ENCODE peak calls at places on chromosomes 11 and 22, in ten cellular contexts. M, L, D, C, I, K, O, N, S and T are unnamed samples.
A peak's percentile ranks its signal among the peaks of the same experiment; 100 is the strongest.

GRCh38 chr11:80899381-80899780 is 1458.6 kb upstream of the TENM4 start:
- DNase-seq in L (no peak), K (no peak), I (no peak), M (no peak), C (no peak), O (peak; percentile 21), S (peak; percentile 88), N (no peak), D (no peak), T (no peak)

GRCh38 chr22:48075604-48076400 is 1313.4 kb downstream of the TBC1D22A start:
- DNase-seq in M (no peak), L (no peak), N (no peak), K (no peak), O (no peak), I (no peak), S (no peak), C (no peak), D (peak; percentile 6), T (no peak)

GRCh38 chr11:65308281-65308891 is 6.3 kb upstream of the CDC42EP2 start:
- DNase-seq in L (peak; percentile 48), N (peak; percentile 42), S (peak; percentile 80), I (peak; percentile 55), K (no peak), D (no peak), O (no peak), C (no peak), M (no peak), T (peak; percentile 75)

GRCh38 chr11:27013741-27014415 is 20.0 kb downstream of the FIBIN start:
- DNase-seq in I (no peak), D (no peak), O (peak; percentile 84), M (no peak), L (no peak), S (peak; percentile 48), N (no peak), K (no peak), C (no peak), T (no peak)

GRCh38 chr22:50414476-50415248 is 60.2 kb downstream of the SBF1 start:
- DNase-seq in K (no peak), M (no peak), O (no peak), I (no peak), L (no peak), N (no peak), S (no peak), C (no peak), D (no peak), T (no peak)

GRCh38 chr22:43555561-43556515 is 144.0 kb downstream of the MPPED1 start:
- DNase-seq in L (no peak), O (no peak), K (no peak), N (no peak), M (no peak), I (no peak), C (no peak), D (no peak), S (no peak), T (no peak)

GRCh38 chr11:27420217-27420616 is 52.4 kb downstream of the LGR4 start:
- DNase-seq in S (no peak), O (no peak), D (no peak), I (no peak), C (no peak), L (no peak), M (no peak), K (no peak), N (no peak), T (no peak)

GRCh38 chr11:64656797-64657196 is 65.8 kb downstream of the SLC22A12 start:
- DNase-seq in D (no peak), I (no peak), N (no peak), M (no peak), O (no peak), S (no peak), C (no peak), K (no peak), L (no peak), T (no peak)

GRCh38 chr11:14537134-14537599 is 17.0 kb upstream of the PSMA1 start:
- DNase-seq in C (no peak), K (no peak), O (peak; percentile 7), D (no peak), N (peak; percentile 32), L (no peak), I (peak; percentile 76), S (peak; percentile 55), M (no peak), T (no peak)

GRCh38 chr22:48744283-48744641 is 1083.4 kb downstream of the BRD1 start:
- DNase-seq in L (no peak), I (no peak), K (no peak), O (no peak), M (no peak), C (peak; percentile 6), D (no peak), S (no peak), N (no peak), T (peak; percentile 7)

GRCh38 chr11:33691051-33691864 is 9.4 kb downstream of the C11orf91 start:
- DNase-seq in L (no peak), C (no peak), O (no peak), N (peak; percentile 11), D (no peak), K (no peak), M (no peak), I (peak; percentile 56), S (no peak), T (no peak)

GRCh38 chr11:120881591-120881990 is 142.3 kb upstream of the TBCEL start:
- DNase-seq in K (no peak), L (no peak), N (no peak), C (no peak), M (no peak), I (no peak), D (peak; percentile 10), O (peak; percentile 29), S (peak; percentile 8), T (no peak)

GRCh38 chr22:44392446-44392921 is 79.7 kb upstream of the SHISAL1 start:
- DNase-seq in C (peak; percentile 10), I (no peak), N (no peak), L (peak; percentile 2), O (peak; percentile 40), K (no peak), D (no peak), S (no peak), M (peak; percentile 62), T (peak; percentile 7)

GRCh38 chr11:59221438-59221837 is 8.7 kb upstream of the MPEG1 start:
- DNase-seq in O (peak; percentile 25), S (peak; percentile 79), D (no peak), L (no peak), C (no peak), K (no peak), M (no peak), N (no peak), I (no peak), T (no peak)

GRCh38 chr22:35037089-35037488 is 28.9 kb upstream of the ISX start:
- DNase-seq in I (no peak), N (no peak), D (no peak), K (no peak), L (no peak), S (no peak), C (no peak), M (no peak), O (no peak), T (no peak)
- TF ChIP-seq CTCF in I (no peak), N (no peak), D (no peak), K (peak; percentile 14), L (no peak), S (no peak), C (no peak), M (no peak), O (no peak), T (no peak)

GRCh38 chr11:111531687-111532364 is 8.7 kb upstream of the LAYN start:
- DNase-seq in C (no peak), S (peak; percentile 72), D (no peak), M (no peak), O (peak; percentile 94), L (no peak), I (no peak), K (no peak), N (no peak), T (peak; percentile 55)
- TF ChIP-seq CTCF in C (no peak), S (no peak), D (no peak), M (no peak), O (no peak), L (no peak), I (no peak), K (no peak), N (no peak), T (no peak)

GRCh38 chr11:44785856-44786606 is 59.3 kb downstream of the TSPAN18 start:
- DNase-seq in N (no peak), D (no peak), L (no peak), O (no peak), S (no peak), M (peak; percentile 41), C (no peak), K (no peak), I (no peak), T (no peak)
- TF ChIP-seq CTCF in N (no peak), D (no peak), L (peak; percentile 31), O (no peak), S (peak; percentile 24), M (no peak), C (no peak), K (peak; percentile 27), I (no peak), T (no peak)

GRCh38 chr11:93368022-93368421 is 37.5 kb downstream of the DEUP1 start:
- DNase-seq in D (no peak), M (no peak), O (no peak), N (no peak), I (no peak), S (no peak), C (no peak), K (no peak), L (no peak), T (no peak)
- TF ChIP-seq CTCF in D (no peak), M (no peak), O (no peak), N (no peak), I (no peak), S (no peak), C (no peak), K (no peak), L (no peak), T (no peak)

GRCh38 chr11:84719935-84720577 is 907.1 kb downstream of the DLG2 start:
- DNase-seq in N (peak; percentile 7), O (no peak), L (peak; percentile 13), I (peak; percentile 3), M (no peak), K (no peak), D (peak; percentile 11), C (no peak), S (no peak), T (no peak)

GRCh38 chr11:84714316-84714780 is 912.8 kb downstream of the DLG2 start:
- DNase-seq in I (peak; percentile 87), S (peak; percentile 5), O (peak; percentile 41), M (no peak), K (peak; percentile 1), D (no peak), N (peak; percentile 65), C (no peak), L (peak; percentile 29), T (no peak)
- TF ChIP-seq CTCF in I (peak; percentile 18), S (peak; percentile 33), O (peak; percentile 29), M (no peak), K (peak; percentile 59), D (no peak), N (peak; percentile 44), C (no peak), L (peak; percentile 55), T (peak; percentile 14)

DNA sequence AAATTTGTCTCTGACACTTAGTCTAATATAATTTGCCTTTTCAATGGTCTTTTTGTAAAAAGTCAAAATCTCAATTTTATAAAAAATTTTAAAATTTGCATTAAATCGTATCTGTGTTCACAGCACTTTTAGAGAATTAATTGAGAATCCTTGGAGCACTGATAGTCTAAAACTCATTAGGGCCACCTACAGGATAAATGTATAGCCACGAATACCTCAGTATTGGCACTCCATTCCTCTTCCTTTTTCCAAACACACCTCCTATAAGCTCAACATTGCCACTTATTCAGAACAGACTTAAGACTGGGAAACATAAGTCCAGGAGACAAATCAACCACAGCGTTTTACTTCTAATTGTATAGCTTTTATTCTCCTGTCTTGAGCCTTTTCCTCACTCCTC is 776.0 kb upstream of the ARHGAP42 start:
- DNase-seq in N (no peak), L (no peak), D (no peak), K (no peak), C (no peak), M (no peak), O (no peak), I (no peak), S (no peak), T (no peak)
- TF ChIP-seq CTCF in N (no peak), L (no peak), D (no peak), K (no peak), C (no peak), M (no peak), O (no peak), I (no peak), S (no peak), T (no peak)